ENCODE peak calls at places on chromosomes 16 and 17, in seven cellular contexts. Y is CD8-positive, alpha-beta T cell; A is osteoblast; P is IMR-90; G is mesendoderm; I is SK-N-SH; S is H9. D is an unnamed sample.

GRCh38 chr16:79372504-79373184 is 227.9 kb downstream of the MAF start:
- DNase-seq in S (no peak), G (no peak), A (no peak), I (no peak), Y (no peak), P (no peak), D (peak; percentile 8)

GRCh38 chr17:2087597-2088211 is 32.8 kb downstream of the HIC1 start:
- DNase-seq in G (no peak), S (no peak), A (no peak), Y (no peak), P (peak; percentile 12), I (no peak), D (peak; percentile 73)

GRCh38 chr16:46884513-46885293 is 541 bp downstream of the GPT2 start:
- DNase-seq in S (no peak), I (peak; percentile 63), G (peak; percentile 36), Y (no peak), P (peak; percentile 20), A (no peak), D (peak; percentile 69)

GRCh38 chr16:21101631-21102420 is 48.8 kb downstream of the DNAH3 start:
- DNase-seq in Y (peak; percentile 2), P (peak; percentile 20), A (peak; percentile 41), G (peak; percentile 34), S (peak; percentile 47), I (peak; percentile 11), D (no peak)

GRCh38 chr16:3074860-3075545 is 9.6 kb downstream of the IL32 start:
- DNase-seq in S (no peak), P (no peak), A (no peak), Y (peak; percentile 79), G (no peak), I (no peak), D (peak; percentile 38)

GRCh38 chr17:65388911-65389310 is 172.5 kb downstream of the AXIN2 start:
- DNase-seq in A (no peak), Y (no peak), S (no peak), G (no peak), I (no peak), P (no peak), D (no peak)

GRCh38 chr17:77735341-77736206 is 222.9 kb upstream of the TNRC6C start:
- DNase-seq in P (no peak), S (peak; percentile 51), G (peak; percentile 65), I (peak; percentile 82), Y (no peak), A (no peak), D (no peak)

GRCh38 chr17:16419929-16420271 is 4.5 kb downstream of the TRPV2 start:
- DNase-seq in S (no peak), Y (peak; percentile 38), P (peak; percentile 86), G (no peak), A (peak; percentile 90), I (no peak), D (no peak)

GRCh38 chr17:17675925-17676534 is 5.2 kb upstream of the RAI1 start:
- DNase-seq in I (no peak), S (peak; percentile 64), P (peak; percentile 52), A (no peak), G (peak; percentile 77), Y (no peak), D (no peak)

GRCh38 chr17:42526031-42526444 is 10.0 kb upstream of the NAGLU start:
- DNase-seq in Y (no peak), G (no peak), S (no peak), P (peak; percentile 66), A (peak; percentile 84), I (no peak), D (peak; percentile 31)

GRCh38 chr16:68190745-68191510 is 45.0 kb downstream of the ESRP2 start:
- DNase-seq in P (peak; percentile 64), Y (no peak), G (no peak), S (no peak), I (no peak), A (no peak), D (no peak)

GRCh38 chr17:50147841-50148225 is 2.6 kb downstream of the PPP1R9B start:
- DNase-seq in S (peak; percentile 46), I (peak; percentile 70), A (peak; percentile 97), P (no peak), Y (no peak), G (peak; percentile 77), D (peak; percentile 46)

GRCh38 chr17:60457148-60457547 is 34.9 kb downstream of the CHCT1 start:
- DNase-seq in A (no peak), P (no peak), I (no peak), Y (no peak), G (no peak), S (no peak), D (no peak)

GRCh38 chr17:50355701-50356341 is 9.9 kb downstream of the XYLT2 start:
- DNase-seq in Y (no peak), P (no peak), G (no peak), S (no peak), A (peak; percentile 68), I (no peak), D (no peak)

GRCh38 chr16:48535831-48536599 is 74.0 kb downstream of the N4BP1 start:
- DNase-seq in G (no peak), I (no peak), Y (no peak), P (peak; percentile 31), A (peak; percentile 92), S (no peak), D (no peak)

GRCh38 chr17:15457723-15458094 is 9.7 kb downstream of the CDRT4 start:
- DNase-seq in A (peak; percentile 25), P (no peak), I (no peak), S (no peak), Y (no peak), G (no peak), D (no peak)

GRCh38 chr17:82489117-82489516 is 30.4 kb upstream of the FOXK2 start:
- DNase-seq in A (peak; percentile 95), G (no peak), S (no peak), Y (no peak), I (no peak), P (peak; percentile 65), D (no peak)

GRCh38 chr16:57859331-57859730 is 57.0 kb upstream of the KIFC3 start:
- DNase-seq in A (peak; percentile 58), G (peak; percentile 95), S (no peak), P (peak; percentile 34), I (no peak), Y (no peak), D (no peak)

GRCh38 chr16:57203451-57203850 is 17.3 kb downstream of the RSPRY1 start:
- DNase-seq in S (no peak), Y (no peak), I (no peak), A (no peak), G (no peak), P (no peak), D (no peak)

GRCh38 chr16:65807858-65808257 is 558.6 kb upstream of the CDH5 start:
- DNase-seq in I (no peak), P (no peak), S (no peak), G (no peak), A (no peak), Y (no peak), D (no peak)

GRCh38 chr16:58459344-58460218 is 40.4 kb upstream of the NDRG4 start:
- DNase-seq in Y (no peak), G (no peak), A (peak; percentile 85), S (no peak), P (peak; percentile 43), I (no peak), D (peak; percentile 7)

GRCh38 chr16:86095131-86095752 is 196.3 kb downstream of the IRF8 start:
- DNase-seq in G (no peak), Y (no peak), P (no peak), I (no peak), A (no peak), S (no peak), D (no peak)
- H3K27me3 ChIP-seq in G (no peaks in the 10 kb centered on the region), Y (no peaks in the 10 kb centered on the region), P (no peaks in the 10 kb centered on the region), I (peaks cover 52% of the 10 kb centered on the region), A (no peaks in the 10 kb centered on the region), S (no peaks in the 10 kb centered on the region), D (no peaks in the 10 kb centered on the region)

GRCh38 chr17:74892974-74893911 is at the start of gene FADS6:
- DNase-seq in I (peak; percentile 81), A (peak; percentile 72), S (no peak), G (no peak), P (no peak), Y (no peak), D (no peak)

GRCh38 chr17:74898376-74898946 is 5.0 kb upstream of the FADS6 start:
- DNase-seq in I (no peak), S (no peak), A (peak; percentile 58), G (no peak), Y (no peak), P (no peak), D (no peak)

GRCh38 chr17:74890554-74890953 is 2.9 kb downstream of the FADS6 start:
- DNase-seq in A (peak; percentile 48), S (no peak), I (no peak), P (no peak), Y (no peak), G (no peak), D (no peak)

GRCh38 chr17:74892013-74892841 is 1.2 kb downstream of the FADS6 start:
- DNase-seq in Y (no peak), A (peak; percentile 86), S (no peak), P (no peak), I (peak; percentile 72), G (no peak), D (peak; percentile 56)

DNA sequence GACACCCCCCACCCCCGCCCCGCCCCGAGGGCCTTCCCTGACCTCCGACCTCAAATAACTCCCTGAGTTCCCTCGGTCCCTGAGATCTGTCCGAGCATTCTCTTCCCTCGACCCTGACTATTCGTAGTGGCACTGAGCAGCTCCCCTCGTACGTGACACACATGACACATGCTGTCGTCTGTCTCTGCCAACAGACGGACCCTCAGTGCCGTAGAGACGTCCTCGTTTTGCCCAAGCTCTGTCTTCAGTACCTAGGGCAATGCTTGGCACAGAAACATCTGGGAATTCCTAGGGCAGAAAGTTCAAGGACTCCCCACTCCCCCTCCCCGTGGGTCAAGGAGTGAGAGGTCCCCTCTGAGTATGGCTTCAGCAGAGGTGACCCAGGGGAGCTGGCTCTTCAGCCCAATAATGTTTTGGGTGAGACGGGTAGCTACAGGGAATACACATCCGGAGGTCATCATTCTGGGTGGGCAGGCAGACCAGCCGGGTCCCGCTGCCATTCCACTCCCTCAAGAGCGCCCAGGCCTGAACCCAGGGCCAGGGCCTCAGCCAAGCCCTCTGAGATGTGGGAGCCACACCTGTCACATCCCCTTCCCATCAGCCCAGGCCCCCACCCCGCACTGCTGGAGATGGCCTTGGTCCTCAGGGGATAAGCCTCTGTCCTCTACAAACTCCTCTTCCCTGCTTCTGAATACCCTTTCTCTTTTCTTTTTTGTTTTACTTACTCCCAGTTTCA is 671 bp upstream of the FADS6 start:
- DNase-seq in I (no peak), P (no peak), Y (no peak), S (no peak), A (peak; percentile 83), G (no peak), D (no peak)
- H3K27me3 ChIP-seq in I (peaks cover 78% of the 10 kb centered on the region), P (peaks cover 74% of the 10 kb centered on the region), Y (peaks cover 12% of the 10 kb centered on the region), S (peaks cover 27% of the 10 kb centered on the region), A (peaks cover 71% of the 10 kb centered on the region), G (no peaks in the 10 kb centered on the region), D (no peaks in the 10 kb centered on the region)

DNA sequence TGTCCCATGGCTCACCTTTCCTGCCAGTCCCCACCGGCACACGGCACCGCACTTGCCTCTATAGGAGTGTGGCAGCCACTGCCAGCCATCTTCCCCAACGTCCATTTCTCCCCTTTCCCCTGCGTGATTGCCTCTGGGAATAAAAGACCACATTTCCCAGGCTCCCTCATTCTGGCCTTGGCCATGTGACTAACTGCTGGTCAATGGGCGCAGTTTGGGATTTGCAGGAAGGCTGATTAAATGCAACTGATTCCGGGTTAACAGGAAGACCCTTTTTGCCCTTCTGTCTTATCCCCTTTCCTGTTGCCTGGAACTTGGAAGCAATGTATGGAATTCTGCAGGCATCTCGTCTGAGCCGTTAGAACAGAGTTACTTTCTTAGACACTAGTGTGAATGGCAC is 3.0 kb downstream of the BTBD17 start:
- DNase-seq in P (no peak), Y (no peak), I (no peak), G (peak; percentile 45), A (no peak), S (no peak), D (no peak)
- H3K27me3 ChIP-seq in P (peaks cover 11% of the 10 kb centered on the region), Y (peaks cover 13% of the 10 kb centered on the region), I (no peaks in the 10 kb centered on the region), G (no peaks in the 10 kb centered on the region), A (peaks cover 17% of the 10 kb centered on the region), S (no peaks in the 10 kb centered on the region), D (no peaks in the 10 kb centered on the region)

GRCh38 chr17:3669548-3669947 is 936 bp downstream of the EMC6 start:
- DNase-seq in A (no peak), S (no peak), P (no peak), Y (no peak), G (no peak), I (no peak), D (no peak)
- H3K27me3 ChIP-seq in A (no peaks in the 10 kb centered on the region), S (no peaks in the 10 kb centered on the region), P (no peaks in the 10 kb centered on the region), Y (no peaks in the 10 kb centered on the region), G (no peaks in the 10 kb centered on the region), I (no peaks in the 10 kb centered on the region), D (no peaks in the 10 kb centered on the region)